ENCODE peak calls at places on chromosomes 5 and 9, in ten cellular contexts. Z, E, X, D, K, L, Q, A, W and R are unnamed samples.

GRCh38 chr5:21391506-21391905 is 1403.5 kb upstream of the CDH18 start:
- DNase-seq in Z (no peak), E (no peak), X (peak), D (no peak), K (no peak), L (peak), Q (no peak), A (no peak), W (peak), R (no peak)

GRCh38 chr5:100667021-100667671 is 132.0 kb downstream of the FAM174A start:
- DNase-seq in Z (no peak), E (no peak), X (no peak), D (no peak), K (no peak), L (no peak), Q (no peak), A (no peak), W (peak), R (no peak)

GRCh38 chr5:173746050-173746449 is 129.6 kb upstream of the BOD1 start:
- DNase-seq in Z (no peak), E (no peak), X (peak), D (no peak), K (no peak), L (no peak), Q (no peak), A (no peak), W (peak), R (no peak)

GRCh38 chr9:81535542-81536241 is 153.7 kb downstream of the TLE1 start:
- DNase-seq in Z (no peak), E (no peak), X (no peak), D (no peak), K (no peak), L (peak), Q (no peak), A (no peak), W (peak), R (no peak)

GRCh38 chr5:75639912-75640311 is 28.7 kb downstream of the ANKDD1B start:
- DNase-seq in Z (no peak), E (no peak), X (no peak), D (no peak), K (no peak), L (no peak), Q (no peak), A (no peak), W (no peak), R (no peak)

GRCh38 chr5:43802119-43802518 is 199.1 kb downstream of the NNT start:
- DNase-seq in Z (no peak), E (no peak), X (no peak), D (no peak), K (no peak), L (no peak), Q (no peak), A (no peak), W (peak), R (no peak)

GRCh38 chr5:149397530-149397929 is 18.4 kb upstream of the IL17B start:
- DNase-seq in Z (no peak), E (no peak), X (no peak), D (no peak), K (no peak), L (peak), Q (no peak), A (no peak), W (peak), R (no peak)

GRCh38 chr5:4188704-4189103 is 593.1 kb downstream of the IRX1 start:
- DNase-seq in Z (no peak), E (no peak), X (no peak), D (no peak), K (no peak), L (no peak), Q (no peak), A (no peak), W (no peak), R (no peak)

GRCh38 chr5:147483197-147483790 is 26.6 kb downstream of the DPYSL3 start:
- DNase-seq in Z (no peak), E (no peak), X (no peak), D (no peak), K (no peak), L (no peak), Q (no peak), A (no peak), W (peak), R (no peak)

GRCh38 chr5:180345781-180346180 is 7.4 kb downstream of the GFPT2 start:
- DNase-seq in Z (no peak), E (no peak), X (no peak), D (no peak), K (no peak), L (no peak), Q (no peak), A (no peak), W (no peak), R (no peak)

GRCh38 chr9:131148966-131149677 is 23.7 kb downstream of the NUP214 start:
- DNase-seq in Z (peak), E (no peak), X (no peak), D (no peak), K (no peak), L (no peak), Q (no peak), A (no peak), W (no peak), R (no peak)

GRCh38 chr5:147434049-147434448 is 75.8 kb downstream of the DPYSL3 start:
- DNase-seq in Z (no peak), E (no peak), X (no peak), D (no peak), K (no peak), L (no peak), Q (no peak), A (no peak), W (no peak), R (no peak)

GRCh38 chr9:78236511-78236950 is 656 bp downstream of the CEP78 start:
- DNase-seq in Z (no peak), E (no peak), X (peak), D (no peak), K (no peak), L (no peak), Q (no peak), A (no peak), W (no peak), R (no peak)

GRCh38 chr5:78404682-78405293 is 44.4 kb downstream of the SCAMP1 start:
- DNase-seq in Z (peak), E (no peak), X (no peak), D (no peak), K (no peak), L (no peak), Q (no peak), A (no peak), W (no peak), R (no peak)

GRCh38 chr5:126658526-126658925 is 57.8 kb downstream of the PHAX start:
- DNase-seq in Z (no peak), E (no peak), X (no peak), D (no peak), K (no peak), L (peak), Q (no peak), A (no peak), W (no peak), R (no peak)

GRCh38 chr9:108645520-108645919 is 210.3 kb downstream of the ACTL7B start:
- DNase-seq in Z (no peak), E (no peak), X (no peak), D (no peak), K (no peak), L (no peak), Q (no peak), A (peak), W (no peak), R (no peak)

GRCh38 chr9:8877753-8878494 is 1078.3 kb upstream of the DMAC1 start:
- DNase-seq in Z (no peak), E (no peak), X (no peak), D (no peak), K (no peak), L (no peak), Q (no peak), A (no peak), W (no peak), R (no peak)

GRCh38 chr5:145752947-145753346 is 82.2 kb downstream of the PRELID2 start:
- DNase-seq in Z (no peak), E (no peak), X (no peak), D (no peak), K (no peak), L (peak), Q (no peak), A (no peak), W (peak), R (no peak)

GRCh38 chr5:82163459-82164108 is 114.6 kb downstream of the RPS23 start:
- DNase-seq in Z (no peak), E (no peak), X (no peak), D (no peak), K (no peak), L (no peak), Q (no peak), A (no peak), W (peak), R (no peak)

GRCh38 chr5:119287547-119288073 is 68.2 kb upstream of the TNFAIP8 start:
- DNase-seq in Z (peak), E (no peak), X (no peak), D (no peak), K (peak), L (no peak), Q (no peak), A (no peak), W (peak), R (no peak)

GRCh38 chr9:127449332-127449966 is 1.8 kb downstream of the RPL12 start:
- DNase-seq in Z (no peak), E (no peak), X (no peak), D (no peak), K (no peak), L (no peak), Q (no peak), A (no peak), W (no peak), R (no peak)

GRCh38 chr5:6269925-6270324 is 108.4 kb downstream of the MED10 start:
- DNase-seq in Z (no peak), E (no peak), X (no peak), D (no peak), K (no peak), L (no peak), Q (no peak), A (no peak), W (no peak), R (no peak)

GRCh38 chr5:30849801-30850370 is 343.6 kb upstream of the CDH6 start:
- DNase-seq in Z (no peak), E (no peak), X (no peak), D (no peak), K (no peak), L (no peak), Q (no peak), A (no peak), W (peak), R (no peak)

GRCh38 chr5:117302473-117302872 is 727.9 kb upstream of the SEMA6A start:
- DNase-seq in Z (no peak), E (no peak), X (no peak), D (no peak), K (no peak), L (no peak), Q (no peak), A (no peak), W (no peak), R (no peak)

GRCh38 chr5:111337688-111338087 is 113.5 kb downstream of the CAMK4 start:
- DNase-seq in Z (no peak), E (no peak), X (no peak), D (no peak), K (no peak), L (no peak), Q (no peak), A (no peak), W (no peak), R (no peak)

GRCh38 chr5:139635606-139636206 is 12.4 kb upstream of the CXXC5 start:
- DNase-seq in Z (peak), E (peak), X (peak), D (no peak), K (no peak), L (peak), Q (peak), A (peak), W (peak), R (peak)
- H3K27ac ChIP-seq in Z (peak), E (peak), X (peak), D (peak), K (no peak), L (peak), Q (peak), A (peak), W (no peak), R (peak)

GRCh38 chr5:151682751-151683331 is 3.9 kb downstream of the SPARC start:
- DNase-seq in Z (no peak), E (no peak), X (no peak), D (no peak), K (no peak), L (no peak), Q (no peak), A (no peak), W (peak), R (no peak)
- H3K27ac ChIP-seq in Z (no peak), E (peak), X (no peak), D (peak), K (no peak), L (peak), Q (peak), A (peak), W (peak), R (no peak)

DNA sequence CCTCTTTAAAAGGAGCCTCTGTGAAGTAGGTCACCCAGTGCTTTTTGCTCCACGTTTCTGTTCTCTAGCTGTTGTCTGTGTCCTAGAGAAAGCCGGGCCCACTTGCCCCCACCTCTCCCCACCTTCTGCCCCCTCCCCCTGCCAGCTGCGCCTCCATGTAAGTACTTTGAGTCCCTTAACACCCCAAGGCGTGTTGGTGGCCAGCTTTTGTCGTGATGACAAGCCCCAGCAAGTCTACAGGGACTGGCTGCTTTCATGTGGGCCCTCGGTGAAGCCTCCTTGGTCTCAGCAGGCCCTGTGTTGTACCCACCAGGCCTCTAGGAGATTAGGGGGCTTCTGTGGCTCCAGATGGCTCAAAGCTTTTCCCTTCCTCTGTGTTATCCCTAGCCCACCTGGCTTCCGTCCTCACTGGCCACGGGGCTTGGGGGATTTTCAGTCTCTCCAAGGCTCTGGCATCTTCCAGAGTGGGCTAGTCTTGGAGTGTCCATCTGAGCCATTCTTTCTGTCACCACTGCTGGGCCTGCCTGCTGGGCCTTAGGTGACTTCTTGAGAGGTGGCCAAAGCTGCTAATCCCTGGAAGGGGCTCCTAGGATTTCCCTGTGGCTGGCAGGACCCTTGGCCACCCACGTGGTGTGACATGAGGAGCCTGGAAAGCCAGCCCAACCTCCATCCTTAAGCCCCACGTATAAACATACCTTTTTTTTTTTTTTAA is 1.2 kb upstream of the NDST1 start:
- DNase-seq in Z (no peak), E (no peak), X (no peak), D (no peak), K (no peak), L (no peak), Q (no peak), A (no peak), W (no peak), R (no peak)
- H3K27ac ChIP-seq in Z (no peak), E (no peak), X (no peak), D (peak), K (no peak), L (peak), Q (peak), A (peak), W (no peak), R (peak)

GRCh38 chr5:177175336-177175735 is 41.8 kb downstream of the NSD1 start:
- DNase-seq in Z (no peak), E (no peak), X (no peak), D (no peak), K (no peak), L (no peak), Q (no peak), A (no peak), W (no peak), R (no peak)

GRCh38 chr5:177176175-177176704 is 42.7 kb downstream of the NSD1 start:
- DNase-seq in Z (no peak), E (no peak), X (no peak), D (no peak), K (no peak), L (no peak), Q (no peak), A (no peak), W (no peak), R (no peak)

GRCh38 chr5:177183142-177183541 is 49.6 kb downstream of the NSD1 start:
- DNase-seq in Z (no peak), E (no peak), X (no peak), D (no peak), K (no peak), L (no peak), Q (no peak), A (no peak), W (no peak), R (no peak)

GRCh38 chr5:177179431-177179830 is 45.9 kb downstream of the NSD1 start:
- DNase-seq in Z (no peak), E (no peak), X (no peak), D (no peak), K (no peak), L (no peak), Q (no peak), A (no peak), W (no peak), R (no peak)

DNA sequence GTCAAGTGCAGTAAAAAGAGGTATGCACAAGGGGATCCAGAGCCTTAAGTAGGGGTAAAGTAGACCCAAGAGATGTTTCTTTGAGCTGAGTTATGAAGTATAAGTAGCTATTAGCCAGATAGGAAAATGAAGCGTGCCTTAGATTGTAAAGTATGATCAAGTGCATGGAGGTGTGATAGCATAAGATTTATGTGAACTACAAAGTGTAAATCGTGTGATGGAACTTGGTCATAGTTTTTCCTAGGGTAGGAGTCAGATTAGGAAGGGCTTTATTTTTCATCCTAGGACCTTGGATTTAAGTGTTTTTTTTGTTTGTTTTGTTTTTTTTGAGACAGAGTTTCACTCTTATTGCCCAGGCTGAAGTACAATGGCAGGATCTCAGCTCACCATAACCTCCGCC is 45.3 kb downstream of the NSD1 start:
- DNase-seq in Z (no peak), E (no peak), X (no peak), D (no peak), K (no peak), L (no peak), Q (no peak), A (no peak), W (no peak), R (no peak)
- H3K27ac ChIP-seq in Z (no peak), E (no peak), X (no peak), D (no peak), K (no peak), L (no peak), Q (no peak), A (no peak), W (no peak), R (no peak)

DNA sequence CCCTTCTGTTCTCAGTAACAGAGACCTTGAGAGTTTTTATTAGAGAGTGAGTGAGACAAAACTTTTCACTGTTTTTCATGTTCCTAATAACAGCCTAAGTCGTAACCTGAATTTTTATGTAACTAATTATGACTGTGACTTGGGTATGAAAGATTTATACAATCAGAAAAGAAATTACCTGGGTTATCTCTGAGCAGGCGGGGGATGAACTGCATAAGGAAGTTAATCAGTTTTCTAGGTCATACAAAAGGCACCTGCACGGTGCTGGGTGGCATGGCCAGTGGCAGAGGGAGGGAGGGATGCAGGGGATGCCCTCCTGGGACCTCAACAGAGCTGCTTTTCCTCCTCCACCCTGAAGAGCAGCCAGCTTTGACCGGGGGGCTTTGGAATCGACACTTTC is 219.8 kb downstream of the HSPA4 start:
- DNase-seq in Z (no peak), E (no peak), X (no peak), D (no peak), K (no peak), L (no peak), Q (no peak), A (no peak), W (no peak), R (no peak)
- H3K27ac ChIP-seq in Z (no peak), E (no peak), X (no peak), D (no peak), K (no peak), L (no peak), Q (no peak), A (no peak), W (no peak), R (no peak)

GRCh38 chr9:69176446-69177135 is 2.5 kb downstream of the TJP2 start:
- DNase-seq in Z (no peak), E (no peak), X (no peak), D (no peak), K (no peak), L (no peak), Q (no peak), A (no peak), W (no peak), R (no peak)
- H3K27ac ChIP-seq in Z (no peak), E (no peak), X (no peak), D (no peak), K (no peak), L (peak), Q (peak), A (no peak), W (no peak), R (peak)

GRCh38 chr9:136403538-136403914 is 3.6 kb upstream of the SNAPC4 start:
- DNase-seq in Z (peak), E (no peak), X (no peak), D (no peak), K (peak), L (no peak), Q (no peak), A (no peak), W (no peak), R (no peak)
- H3K27ac ChIP-seq in Z (peak), E (no peak), X (no peak), D (no peak), K (peak), L (no peak), Q (no peak), A (no peak), W (no peak), R (no peak)

DNA sequence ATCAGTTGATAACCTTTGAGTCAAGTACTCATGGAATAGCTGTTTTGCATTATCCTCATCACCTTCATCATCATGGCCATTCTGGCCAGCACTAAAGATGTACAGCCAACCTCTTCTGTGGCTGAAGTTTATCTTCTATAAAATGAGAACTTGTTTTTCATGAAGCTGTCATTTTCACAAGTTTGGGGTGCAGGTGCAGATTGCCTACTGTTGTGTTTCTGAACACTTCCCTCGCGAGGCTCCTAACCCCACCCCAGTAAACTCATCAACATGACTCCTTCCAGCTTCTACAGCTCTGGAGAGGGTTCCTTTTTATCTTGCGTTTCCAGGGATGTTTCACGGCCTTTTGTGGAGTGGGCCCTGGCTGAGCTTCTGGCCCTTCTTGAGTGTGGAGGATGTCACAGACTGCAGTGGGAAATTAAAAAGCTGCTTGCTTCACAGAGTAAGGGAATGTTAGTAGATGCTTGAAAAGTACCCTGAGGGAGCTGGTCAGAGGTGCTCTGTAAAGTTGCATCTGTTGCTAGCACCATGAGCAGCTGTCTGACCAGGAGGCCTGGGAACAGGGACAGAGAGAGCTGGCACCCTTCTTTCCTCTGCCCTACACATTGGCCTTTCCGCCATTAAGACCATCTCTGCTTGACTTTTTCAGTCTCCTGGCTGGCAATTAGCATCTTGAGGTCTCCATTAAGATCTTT is 24.9 kb downstream of the SYK start:
- DNase-seq in Z (no peak), E (no peak), X (no peak), D (no peak), K (no peak), L (no peak), Q (no peak), A (no peak), W (no peak), R (no peak)
- H3K27ac ChIP-seq in Z (no peak), E (no peak), X (no peak), D (no peak), K (no peak), L (no peak), Q (no peak), A (no peak), W (no peak), R (no peak)